ENCODE peak calls at places on chromosome 2, in five cellular contexts. X is GM18507, B is AG08395, E is NCI-H2107, T is kidney glomerular epithelial cell. U is an unnamed sample.

GRCh38 chr2:176079285-176079830 is 4.4 kb downstream of the EVX2 start:
- DNase-seq in X (no peak), B (no peak), E (no peak), T (no peak), U (no peak)

GRCh38 chr2:75424936-75425619 is 135.7 kb downstream of the EVA1A start:
- DNase-seq in X (no peak), B (peak), E (no peak), T (no peak), U (no peak)

GRCh38 chr2:1622521-1623200 is 121.7 kb downstream of the PXDN start:
- DNase-seq in X (no peak), B (no peak), E (no peak), T (no peak), U (no peak)

GRCh38 chr2:71528221-71528620 is 74.9 kb downstream of the DYSF start:
- DNase-seq in X (no peak), B (no peak), E (no peak), T (no peak), U (no peak)

GRCh38 chr2:133333189-133333588 is 235.1 kb downstream of the NCKAP5 start:
- DNase-seq in X (no peak), B (peak), E (no peak), T (no peak), U (no peak)

GRCh38 chr2:106561803-106562202 is 74.6 kb downstream of the CD8B2 start:
- DNase-seq in X (no peak), B (no peak), E (no peak), T (no peak), U (no peak)

GRCh38 chr2:169178364-169178763 is 109.0 kb downstream of the DHRS9 start:
- DNase-seq in X (no peak), B (no peak), E (no peak), T (no peak), U (no peak)

GRCh38 chr2:20855456-20855855 is 32.6 kb upstream of the LDAH start:
- DNase-seq in X (no peak), B (no peak), E (no peak), T (no peak), U (no peak)

GRCh38 chr2:28583899-28584553 is 88.2 kb downstream of the PLB1 start:
- DNase-seq in X (no peak), B (peak), E (no peak), T (peak), U (no peak)

GRCh38 chr2:177338177-177338721 is 54.3 kb upstream of the AGPS start:
- DNase-seq in X (no peak), B (peak), E (peak), T (peak), U (no peak)

GRCh38 chr2:182766626-182767025 is 50.6 kb downstream of the DNAJC10 start:
- DNase-seq in X (no peak), B (no peak), E (no peak), T (no peak), U (no peak)

GRCh38 chr2:46676198-46676597 is 196.8 kb downstream of the TMEM247 start:
- DNase-seq in X (no peak), B (no peak), E (no peak), T (no peak), U (no peak)

GRCh38 chr2:211534655-211535054 is 978.3 kb downstream of the CPS1 start:
- DNase-seq in X (no peak), B (no peak), E (no peak), T (no peak), U (no peak)

GRCh38 chr2:74439373-74440004 is 2.2 kb downstream of the RTKN start:
- DNase-seq in X (no peak), B (no peak), E (no peak), T (no peak), U (no peak)

GRCh38 chr2:168565112-168565511 is 109.0 kb downstream of the CERS6 start:
- DNase-seq in X (no peak), B (peak), E (no peak), T (no peak), U (no peak)

GRCh38 chr2:223538920-223539440 is 63.2 kb downstream of the SCG2 start:
- DNase-seq in X (no peak), B (no peak), E (no peak), T (no peak), U (no peak)

GRCh38 chr2:86194751-86195054 is 559 bp downstream of the IMMT start:
- DNase-seq in X (peak), B (no peak), E (no peak), T (no peak), U (no peak)

GRCh38 chr2:233836359-233836758 is 18.0 kb downstream of the HJURP start:
- DNase-seq in X (no peak), B (no peak), E (no peak), T (no peak), U (no peak)

GRCh38 chr2:11319939-11320338 is 24.5 kb downstream of the ROCK2 start:
- DNase-seq in X (no peak), B (no peak), E (no peak), T (no peak), U (no peak)

GRCh38 chr2:199484927-199485326 is 27.2 kb upstream of the SATB2 start:
- DNase-seq in X (no peak), B (peak), E (no peak), T (no peak), U (no peak)

GRCh38 chr2:98359986-98360385 is 13.7 kb downstream of the CNGA3 start:
- DNase-seq in X (no peak), B (no peak), E (no peak), T (no peak), U (no peak)

GRCh38 chr2:160054984-160055725 is 7.3 kb downstream of the PLA2R1 start:
- DNase-seq in X (no peak), B (peak), E (no peak), T (peak), U (no peak)

GRCh38 chr2:12009323-12009905 is 263.0 kb downstream of the LPIN1 start:
- DNase-seq in X (no peak), B (no peak), E (no peak), T (no peak), U (no peak)

GRCh38 chr2:77521482-77521881 is 694 bp downstream of the LRRTM4 start:
- DNase-seq in X (no peak), B (no peak), E (no peak), T (no peak), U (no peak)

GRCh38 chr2:72778410-72778809 is 47.4 kb downstream of the EXOC6B start:
- DNase-seq in X (no peak), B (peak), E (no peak), T (peak), U (no peak)

GRCh38 chr2:10240161-10240681 is 62.5 kb upstream of the HPCAL1 start:
- DNase-seq in X (no peak), B (no peak), E (no peak), T (no peak), U (no peak)

GRCh38 chr2:46847726-46848421 is 67.7 kb downstream of the MCFD2 start:
- DNase-seq in X (no peak), B (peak), E (no peak), T (peak), U (no peak)

GRCh38 chr2:61328707-61329251 is 142.1 kb downstream of the USP34 start:
- DNase-seq in X (no peak), B (peak), E (no peak), T (no peak), U (no peak)

U was measured in CD8-positive, alpha-beta memory T cell.